ENCODE peak calls at places on chromosomes 4 and X, in six cellular contexts. E, Y, P, D, T and W are unnamed samples.
A peak's percentile ranks its signal among the peaks of the same experiment; 100 is the strongest.

GRCh38 chr4:139108567-139109128 is 68.4 kb downstream of the ELF2 start:
- DNase-seq in E (no peak), Y (no peak), P (no peak), D (no peak), T (no peak), W (no peak)

GRCh38 chrX:56785442-56785841 is 56.4 kb downstream of the NBDY start:
- DNase-seq in E (no peak), Y (no peak), P (no peak), D (no peak), T (no peak), W (no peak)

GRCh38 chr4:93084599-93085305 is 743.8 kb upstream of the ATOH1 start:
- DNase-seq in E (no peak), Y (no peak), P (no peak), D (no peak), T (no peak), W (peak; percentile 59)

GRCh38 chrX:30060718-30061117 is 154.6 kb upstream of the MAGEB2 start:
- DNase-seq in E (no peak), Y (peak; percentile 18), P (no peak), D (peak; percentile 16), T (no peak), W (peak; percentile 59)

GRCh38 chrX:16828126-16828908 is 41.8 kb downstream of the RBBP7 start:
- DNase-seq in E (no peak), Y (no peak), P (no peak), D (no peak), T (no peak), W (no peak)

GRCh38 chr4:48906283-48907173 is at the start of gene OCIAD2:
- DNase-seq in E (peak; percentile 71), Y (peak; percentile 80), P (peak; percentile 78), D (peak; percentile 88), T (peak; percentile 82), W (peak; percentile 91)

GRCh38 chr4:65668201-65669007 is 1.9 kb downstream of the EPHA5 start:
- DNase-seq in E (no peak), Y (no peak), P (no peak), D (no peak), T (no peak), W (peak; percentile 62)

GRCh38 chr4:101155368-101155767 is 192.0 kb downstream of the PPP3CA start:
- DNase-seq in E (no peak), Y (no peak), P (no peak), D (no peak), T (no peak), W (no peak)

GRCh38 chrX:140439455-140439854 is 65.4 kb downstream of the SOX3 start:
- DNase-seq in E (no peak), Y (no peak), P (no peak), D (peak; percentile 26), T (no peak), W (peak; percentile 92)

GRCh38 chrX:9285342-9285771 is 179.5 kb upstream of the TBL1X start:
- DNase-seq in E (peak; percentile 59), Y (no peak), P (no peak), D (no peak), T (no peak), W (no peak)

GRCh38 chr4:2698504-2698903 is 57.6 kb downstream of the TNIP2 start:
- DNase-seq in E (no peak), Y (no peak), P (no peak), D (no peak), T (no peak), W (no peak)

GRCh38 chr4:98501383-98501782 is 157.0 kb downstream of the TSPAN5 start:
- DNase-seq in E (no peak), Y (no peak), P (no peak), D (no peak), T (no peak), W (no peak)

GRCh38 chrX:8913665-8914409 is 112.7 kb upstream of the FAM9A start:
- DNase-seq in E (no peak), Y (no peak), P (no peak), D (no peak), T (no peak), W (no peak)

GRCh38 chr4:185468999-185469398 is 2.5 kb downstream of the CCDC110 start:
- DNase-seq in E (no peak), Y (no peak), P (no peak), D (no peak), T (no peak), W (no peak)

GRCh38 chrX:47366051-47366722 is 4.2 kb upstream of the ZNF157 start:
- DNase-seq in E (peak; percentile 40), Y (no peak), P (peak; percentile 57), D (peak; percentile 90), T (peak; percentile 77), W (peak; percentile 88)

GRCh38 chrX:17590892-17591740 is 146.2 kb upstream of the SCML1 start:
- DNase-seq in E (peak; percentile 21), Y (peak; percentile 71), P (peak; percentile 3), D (peak; percentile 61), T (no peak), W (peak; percentile 86)

GRCh38 chr4:337932-338758 is 531 bp downstream of the ZNF141 start:
- DNase-seq in E (peak; percentile 59), Y (no peak), P (peak; percentile 30), D (peak; percentile 40), T (peak; percentile 77), W (no peak)

GRCh38 chrX:40871385-40872082 is 136.2 kb upstream of the MED14 start:
- DNase-seq in E (no peak), Y (no peak), P (no peak), D (no peak), T (no peak), W (no peak)

GRCh38 chrX:72269671-72270251 is 7.3 kb downstream of the RPS4X start:
- DNase-seq in E (no peak), Y (no peak), P (no peak), D (no peak), T (no peak), W (no peak)

GRCh38 chr4:90419124-90419711 is 292.0 kb downstream of the CCSER1 start:
- DNase-seq in E (no peak), Y (no peak), P (no peak), D (peak; percentile 36), T (no peak), W (no peak)

GRCh38 chrX:152821145-152821765 is 9.3 kb downstream of the CETN2 start:
- DNase-seq in E (peak; percentile 23), Y (peak; percentile 69), P (no peak), D (peak; percentile 7), T (no peak), W (peak; percentile 86)

GRCh38 chr4:4866124-4866832 is 6.8 kb downstream of the MSX1 start:
- DNase-seq in E (no peak), Y (no peak), P (no peak), D (no peak), T (no peak), W (peak; percentile 77)

GRCh38 chr4:3436798-3437581 is 4.8 kb upstream of the HGFAC start:
- DNase-seq in E (no peak), Y (peak; percentile 78), P (no peak), D (peak; percentile 81), T (no peak), W (no peak)

GRCh38 chr4:2417196-2417764 is 1.2 kb downstream of the ZFYVE28 start:
- DNase-seq in E (peak; percentile 35), Y (no peak), P (no peak), D (no peak), T (peak; percentile 16), W (peak; percentile 75)

GRCh38 chr4:5758741-5759140 is 47.7 kb downstream of the EVC start:
- DNase-seq in E (peak; percentile 30), Y (no peak), P (no peak), D (no peak), T (no peak), W (no peak)

GRCh38 chr4:1407657-1408333 is 1.6 kb upstream of the NKX1-1 start:
- DNase-seq in E (no peak), Y (no peak), P (no peak), D (no peak), T (no peak), W (peak; percentile 48)

GRCh38 chrX:42519666-42520231 is 258.2 kb downstream of the PPP1R2C start:
- DNase-seq in E (no peak), Y (peak; percentile 34), P (no peak), D (no peak), T (no peak), W (no peak)

GRCh38 chr4:38132140-38132673 is 172.0 kb downstream of the PTTG2 start:
- DNase-seq in E (peak; percentile 64), Y (no peak), P (peak; percentile 42), D (no peak), T (peak; percentile 62), W (peak; percentile 55)

GRCh38 chr4:2937986-2938385 is 25.2 kb downstream of the NOP14 start:
- DNase-seq in E (no peak), Y (no peak), P (no peak), D (no peak), T (no peak), W (no peak)

GRCh38 chr4:15912236-15912635 is 26.3 kb downstream of the FGFBP1 start:
- DNase-seq in E (no peak), Y (no peak), P (no peak), D (no peak), T (no peak), W (no peak)